ENCODE peak calls at places on chromosome 16, in seven cellular contexts. G, R, S, Q, U, M and J are unnamed samples.

GRCh38 chr16:27408012-27408601 is 6.1 kb downstream of the IL21R start:
- DNase-seq in M (no peak), R (no peak), U (no peak), G (peak), S (no peak), Q (no peak), J (peak)

GRCh38 chr16:9787717-9788116 is 394.5 kb downstream of the GRIN2A start:
- DNase-seq in M (no peak), U (no peak), G (no peak), R (no peak), S (no peak), Q (no peak), J (peak)

GRCh38 chr16:51383909-51384308 is 232.8 kb upstream of the SALL1 start:
- DNase-seq in G (no peak), M (no peak), U (no peak), R (no peak), S (no peak), Q (no peak), J (no peak)

GRCh38 chr16:10868089-10868488 is 8.9 kb upstream of the CIITA start:
- DNase-seq in R (no peak), M (no peak), U (no peak), G (no peak), S (no peak), Q (no peak), J (no peak)

GRCh38 chr16:7397901-7398300 is 65.3 kb downstream of the RBFOX1 start:
- DNase-seq in R (no peak), M (no peak), U (no peak), S (peak), G (no peak), Q (no peak), J (peak)

GRCh38 chr16:69412287-69412686 is 12.1 kb upstream of the CYB5B start:
- DNase-seq in S (no peak), Q (no peak), G (peak), U (no peak), M (no peak), R (no peak), J (peak)

GRCh38 chr16:78684655-78685400 is 585.4 kb downstream of the WWOX start:
- DNase-seq in Q (no peak), R (no peak), U (no peak), G (peak), M (peak), S (no peak), J (no peak)

GRCh38 chr16:81630632-81631026 is 148.5 kb upstream of the PLCG2 start:
- DNase-seq in M (no peak), G (no peak), Q (peak), U (no peak), R (no peak), S (peak), J (no peak)

GRCh38 chr16:33059206-33059605 is 134.8 kb upstream of the TP53TG3C start:
- DNase-seq in G (no peak), R (no peak), S (no peak), Q (no peak), U (no peak), M (no peak), J (no peak)

GRCh38 chr16:31869511-31870201 is 4.0 kb upstream of the ZNF267 start:
- DNase-seq in Q (no peak), R (peak), S (no peak), U (no peak), M (peak), G (peak), J (peak)

GRCh38 chr16:10862432-10862831 is 14.6 kb upstream of the CIITA start:
- DNase-seq in U (no peak), G (peak), S (peak), R (no peak), Q (no peak), M (peak), J (peak)

GRCh38 chr16:29794231-29794710 is 3.7 kb downstream of the KIF22 start:
- DNase-seq in S (no peak), G (no peak), Q (no peak), M (no peak), R (no peak), U (no peak), J (no peak)

GRCh38 chr16:82062645-82063058 is 27.6 kb downstream of the HSD17B2 start:
- DNase-seq in R (peak), Q (no peak), S (peak), U (no peak), M (no peak), G (peak), J (peak)

GRCh38 chr16:27993587-27993986 is 69.9 kb downstream of the GSG1L start:
- DNase-seq in G (no peak), S (no peak), M (no peak), Q (no peak), R (no peak), U (no peak), J (no peak)

GRCh38 chr16:19691161-19691850 is 26.7 kb downstream of the KNOP1 start:
- DNase-seq in R (no peak), Q (no peak), M (no peak), G (no peak), S (no peak), U (no peak), J (no peak)

GRCh38 chr16:70576431-70577255 is 53.0 kb downstream of the SF3B3 start:
- DNase-seq in R (peak), M (no peak), S (no peak), G (peak), U (no peak), Q (no peak), J (peak)

GRCh38 chr16:9092282-9092962 is 978 bp downstream of the HAPSTR1 start:
- DNase-seq in S (no peak), G (no peak), R (no peak), U (peak), M (peak), Q (peak), J (no peak)

GRCh38 chr16:21563676-21564075 is 35.7 kb upstream of the METTL9 start:
- DNase-seq in S (no peak), G (no peak), Q (no peak), R (no peak), U (no peak), M (no peak), J (no peak)

GRCh38 chr16:3401719-3402397 is 843 bp downstream of the ZNF174 start:
- DNase-seq in M (no peak), R (no peak), G (peak), Q (peak), S (no peak), U (peak), J (peak)

GRCh38 chr16:1991135-1991551 is 1.4 kb downstream of the SYNGR3 start:
- DNase-seq in Q (no peak), R (no peak), M (no peak), S (no peak), G (no peak), U (no peak), J (no peak)

DNA sequence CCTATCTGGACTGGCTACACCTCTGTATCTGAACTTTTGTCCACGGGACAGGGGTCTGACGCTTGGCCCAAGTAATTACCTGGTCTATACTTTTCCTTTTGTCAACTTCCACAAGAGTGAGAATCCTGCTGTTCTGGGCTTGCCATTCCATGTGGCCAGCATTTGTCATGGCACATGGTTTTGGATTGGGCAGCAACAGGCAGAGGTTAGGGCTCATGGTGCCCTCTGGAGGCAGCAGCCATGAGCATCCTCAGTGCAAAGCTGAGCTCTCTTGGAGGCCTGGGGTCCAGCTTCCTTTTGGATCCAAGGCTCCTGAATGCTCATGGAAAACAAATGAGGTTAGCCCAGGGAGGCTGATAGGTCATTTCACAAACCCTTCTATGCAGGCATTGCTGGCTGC is 7.5 kb upstream of the EDC4 start:
- DNase-seq in M (peak), U (no peak), G (peak), R (no peak), S (no peak), Q (peak), J (no peak)
- TF ChIP-seq CTCF in M (no peak), U (no peak), G (peak), R (peak), S (peak), Q (peak), J (peak)

DNA sequence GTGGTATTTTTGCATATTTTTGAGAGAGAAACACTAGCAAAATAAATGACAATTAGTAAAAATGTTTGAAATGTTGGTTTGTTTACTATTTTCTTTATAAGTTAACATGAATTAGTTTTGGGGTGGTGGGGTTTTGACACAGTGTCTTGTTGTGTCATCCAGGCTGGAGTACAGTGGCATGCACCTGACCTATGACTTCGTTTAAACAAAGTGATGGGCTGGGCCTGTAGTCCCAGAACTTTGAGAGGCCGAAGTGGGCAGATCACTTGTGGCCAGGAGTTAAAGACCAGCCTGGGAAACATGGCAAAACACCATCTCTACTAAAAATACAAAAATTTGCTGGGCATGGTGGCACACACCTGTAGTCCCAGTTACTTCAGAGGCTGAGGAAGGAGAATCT is 17.9 kb upstream of the HEATR3 start:
- DNase-seq in S (no peak), U (no peak), G (no peak), M (no peak), Q (no peak), R (no peak), J (no peak)
- TF ChIP-seq CTCF in S (no peak), U (no peak), G (no peak), M (no peak), Q (no peak), R (no peak), J (no peak)

DNA sequence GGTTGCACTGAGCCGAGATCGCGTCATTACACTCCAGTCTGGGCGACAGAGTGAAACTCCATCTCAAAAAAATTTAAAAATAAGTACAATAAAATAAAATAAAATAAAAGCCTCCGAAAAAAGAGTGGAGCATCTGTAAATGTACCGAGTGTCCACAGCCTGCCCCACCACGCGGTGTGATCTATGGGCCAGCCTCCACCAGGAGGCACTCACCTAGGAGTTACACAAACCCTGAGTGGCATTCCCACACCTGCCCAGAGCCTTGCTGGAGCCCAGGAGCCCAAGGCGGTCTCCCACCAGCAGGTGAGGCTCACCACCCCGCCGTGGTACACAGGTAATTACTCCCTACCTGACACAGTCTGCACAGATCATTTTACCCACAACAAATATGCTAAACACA is 183.2 kb downstream of the ZNF423 start:
- DNase-seq in R (no peak), U (no peak), S (no peak), Q (no peak), G (no peak), M (no peak), J (no peak)
- TF ChIP-seq CTCF in R (no peak), U (no peak), S (no peak), Q (no peak), G (no peak), M (no peak), J (no peak)

DNA sequence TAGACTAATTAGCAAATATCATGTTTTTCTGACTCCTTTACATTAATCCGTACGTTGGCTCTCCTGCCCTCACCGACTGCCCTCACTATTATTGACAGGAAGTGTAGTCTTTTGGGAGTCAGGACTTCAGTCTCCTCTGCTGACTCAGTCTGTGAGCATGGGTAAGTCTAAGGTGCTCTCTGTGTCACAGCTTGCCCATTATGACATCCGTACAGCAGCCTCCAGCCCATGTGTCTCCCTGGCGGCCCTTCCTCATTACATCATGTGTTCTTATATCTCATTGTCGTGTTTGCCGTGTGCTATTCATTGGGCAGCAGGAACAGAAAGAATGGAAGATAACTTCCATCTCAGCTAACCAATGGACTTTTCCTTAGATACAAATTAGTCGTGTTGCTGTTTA is 77.5 kb downstream of the MRTFB start:
- DNase-seq in R (no peak), S (no peak), G (peak), Q (no peak), U (no peak), M (no peak), J (peak)
- TF ChIP-seq CTCF in R (no peak), S (no peak), G (no peak), Q (no peak), U (no peak), M (no peak), J (no peak)

GRCh38 chr16:89452241-89452640 is 38.1 kb downstream of the ANKRD11 start:
- DNase-seq in G (no peak), Q (no peak), S (no peak), M (no peak), R (no peak), U (no peak), J (no peak)

GRCh38 chr16:89452925-89453324 is 37.4 kb downstream of the ANKRD11 start:
- DNase-seq in S (no peak), G (no peak), M (no peak), Q (no peak), U (no peak), R (no peak), J (no peak)

GRCh38 chr16:89455692-89456091 is 34.7 kb downstream of the ANKRD11 start:
- DNase-seq in G (no peak), S (no peak), M (no peak), U (no peak), R (no peak), Q (no peak), J (no peak)

GRCh38 chr16:89455178-89455577 is 35.2 kb downstream of the ANKRD11 start:
- DNase-seq in U (no peak), G (no peak), S (no peak), M (no peak), R (no peak), Q (no peak), J (no peak)

GRCh38 chr16:89453662-89454321 is 36.6 kb downstream of the ANKRD11 start:
- DNase-seq in R (no peak), S (no peak), M (peak), Q (peak), U (no peak), G (peak), J (peak)
- TF ChIP-seq CTCF in R (peak), S (peak), M (peak), Q (peak), U (no peak), G (peak), J (no peak)

GRCh38 chr16:48538746-48539484 is 71.1 kb downstream of the N4BP1 start:
- DNase-seq in R (no peak), Q (peak), U (no peak), G (no peak), S (no peak), M (no peak), J (no peak)
- TF ChIP-seq CTCF in R (peak), Q (peak), U (no peak), G (peak), S (peak), M (no peak), J (peak)

DNA sequence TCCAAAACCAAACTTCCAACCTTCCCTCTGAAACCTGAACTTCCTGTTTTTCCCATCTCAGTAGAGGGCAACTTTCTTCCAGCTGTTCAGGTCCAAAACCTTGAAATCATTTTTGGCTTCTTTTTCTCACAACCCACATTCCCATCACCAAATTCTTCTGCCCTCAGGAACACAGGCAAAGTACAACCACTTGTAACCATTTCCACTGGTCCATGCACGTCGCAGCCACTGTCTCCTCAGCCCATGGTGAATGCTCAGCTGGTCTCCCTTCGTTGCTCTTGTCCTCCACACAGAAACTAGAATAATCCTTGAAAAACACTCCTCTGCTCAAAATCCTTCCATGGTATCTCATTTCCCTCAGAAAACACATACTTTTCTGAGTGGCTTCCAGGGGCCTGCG is 3.7 kb upstream of the ADAT1 start:
- DNase-seq in R (no peak), S (no peak), U (no peak), Q (no peak), G (no peak), M (no peak), J (no peak)
- TF ChIP-seq CTCF in R (no peak), S (no peak), U (no peak), Q (no peak), G (no peak), M (no peak), J (no peak)

GRCh38 chr16:46757339-46758050 is 9.4 kb upstream of the MYLK3 start:
- DNase-seq in M (no peak), G (peak), Q (peak), R (no peak), U (peak), S (no peak), J (no peak)

GRCh38 chr16:46751381-46751780 is 3.2 kb upstream of the MYLK3 start:
- DNase-seq in S (no peak), Q (no peak), R (no peak), U (no peak), M (no peak), G (no peak), J (no peak)

GRCh38 chr16:46756772-46757171 is 8.6 kb upstream of the MYLK3 start:
- DNase-seq in U (no peak), R (no peak), Q (no peak), S (no peak), M (no peak), G (peak), J (no peak)

GRCh38 chr16:46748775-46749705 is 896 bp upstream of the MYLK3 start:
- DNase-seq in S (no peak), R (no peak), U (no peak), G (no peak), Q (no peak), M (no peak), J (no peak)

DNA sequence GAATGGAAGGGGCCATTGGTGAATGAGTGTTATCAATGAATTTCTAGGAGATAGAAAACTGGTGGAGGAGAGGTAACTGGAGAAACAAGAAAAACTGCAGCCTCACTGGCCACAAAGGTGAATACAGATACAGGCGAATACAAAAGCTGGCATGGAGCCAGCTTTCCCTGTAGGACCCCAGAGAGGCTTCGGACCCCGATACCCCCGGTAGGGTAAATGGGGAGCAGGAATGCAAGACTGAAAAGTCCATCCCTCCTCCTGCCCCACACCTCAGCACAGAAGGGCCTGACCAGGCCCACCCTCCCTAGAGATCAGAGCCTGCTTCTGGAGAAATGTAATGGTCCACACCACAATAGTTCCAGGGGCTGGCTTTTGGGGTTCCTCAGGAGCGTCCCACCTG is 4.9 kb upstream of the MYLK3 start:
- DNase-seq in M (no peak), U (no peak), G (no peak), Q (no peak), R (no peak), S (no peak), J (no peak)
- TF ChIP-seq CTCF in M (no peak), U (no peak), G (no peak), Q (no peak), R (no peak), S (no peak), J (no peak)

GRCh38 chr16:57736419-57737281 is 1.1 kb downstream of the KATNB1 start:
- DNase-seq in G (peak), S (peak), M (peak), Q (peak), R (peak), U (no peak), J (peak)

GRCh38 chr16:57735755-57736418 is at the start of gene KATNB1:
- DNase-seq in R (no peak), Q (no peak), S (no peak), M (no peak), G (no peak), U (no peak), J (peak)

GRCh38 chr16:57732683-57733082 is 2.9 kb upstream of the KATNB1 start:
- DNase-seq in M (no peak), Q (no peak), G (no peak), R (no peak), U (no peak), S (no peak), J (no peak)

GRCh38 chr16:57734308-57734924 is 1.2 kb upstream of the KATNB1 start:
- DNase-seq in R (no peak), U (no peak), M (no peak), S (no peak), G (no peak), Q (no peak), J (no peak)

GRCh38 chr16:57734925-57735754 is 430 bp upstream of the KATNB1 start:
- DNase-seq in M (peak), S (peak), U (peak), R (peak), Q (peak), G (peak), J (peak)
- TF ChIP-seq CTCF in M (no peak), S (no peak), U (no peak), R (no peak), Q (no peak), G (no peak), J (no peak)

GRCh38 chr16:56828641-56829040 is 36.4 kb upstream of the SLC12A3 start:
- DNase-seq in S (no peak), M (no peak), U (no peak), R (no peak), G (no peak), Q (no peak), J (no peak)

GRCh38 chr16:56822966-56823739 is 41.9 kb upstream of the SLC12A3 start:
- DNase-seq in Q (no peak), U (no peak), M (no peak), R (no peak), S (no peak), G (no peak), J (no peak)

GRCh38 chr16:56824804-56825203 is 40.2 kb upstream of the SLC12A3 start:
- DNase-seq in Q (no peak), U (no peak), G (no peak), M (no peak), R (no peak), S (no peak), J (no peak)

GRCh38 chr16:56825821-56826220 is 39.2 kb upstream of the SLC12A3 start:
- DNase-seq in Q (no peak), U (no peak), R (no peak), G (no peak), M (no peak), S (no peak), J (no peak)

DNA sequence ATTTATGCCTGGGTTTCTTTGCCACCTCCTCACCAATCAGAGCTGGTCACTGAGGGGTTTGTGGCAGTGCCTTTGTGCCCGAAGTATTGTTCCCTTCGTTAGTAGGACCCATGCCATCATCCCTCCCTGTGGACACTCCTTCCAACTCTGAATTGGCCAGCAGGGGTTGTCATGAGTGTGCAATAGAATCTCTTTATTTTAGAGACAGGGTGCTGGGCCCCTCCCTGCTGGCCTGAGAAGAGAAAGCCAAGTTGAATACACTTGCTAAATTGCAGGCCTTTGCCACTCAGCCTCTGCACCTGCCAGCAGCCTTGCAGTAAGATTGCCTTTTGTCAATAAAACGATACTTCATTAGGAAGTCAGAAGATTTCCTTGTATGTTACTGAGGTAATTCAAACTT is 40.7 kb upstream of the SLC12A3 start:
- DNase-seq in S (no peak), M (no peak), R (no peak), Q (peak), G (no peak), U (no peak), J (no peak)
- TF ChIP-seq CTCF in S (peak), M (no peak), R (peak), Q (peak), G (no peak), U (no peak), J (no peak)